ENCODE peak calls at places on chromosomes 4 and X, in ten cellular contexts. A is spleen, G is suprapubic skin, E is gastrocnemius medialis, I is transverse colon, K is H54, Q is HCT116, M is NB4, R is lower leg skin, S is right lobe of liver. B is an unnamed sample.

GRCh38 chr4:166019441-166019840 is 146.4 kb downstream of the TLL1 start:
- DNase-seq in G (no peak), A (no peak), I (no peak), Q (no peak), M (no peak), K (no peak), S (no peak), E (no peak), R (no peak), B (no peak)

GRCh38 chr4:57943672-57944071 is 833.5 kb upstream of the IGFBP7 start:
- DNase-seq in A (peak; percentile 74), Q (no peak), R (no peak), E (no peak), I (no peak), S (no peak), G (no peak), K (no peak), M (peak; percentile 22), B (no peak)

GRCh38 chr4:43132010-43132582 is 239.6 kb downstream of the GRXCR1 start:
- DNase-seq in A (peak; percentile 76), M (peak; percentile 72), Q (peak; percentile 8), K (peak; percentile 4), E (no peak), G (no peak), I (peak; percentile 31), S (peak; percentile 56), R (no peak), B (peak; percentile 81)

GRCh38 chr4:145218251-145218650 is 37.9 kb upstream of the OTUD4 start:
- DNase-seq in S (no peak), K (no peak), R (no peak), I (no peak), E (no peak), A (no peak), Q (no peak), M (no peak), G (no peak), B (no peak)

GRCh38 chr4:172786039-172786792 is 382.4 kb upstream of the GALNT7 start:
- DNase-seq in E (no peak), A (no peak), R (no peak), I (no peak), G (no peak), S (no peak), M (no peak), K (no peak), Q (no peak), B (peak; percentile 27)

GRCh38 chr4:76896731-76897521 is 1.0 kb downstream of the SOWAHB start:
- DNase-seq in E (no peak), R (no peak), A (no peak), M (no peak), S (peak; percentile 67), G (no peak), Q (no peak), K (no peak), I (peak; percentile 58), B (peak; percentile 70)

GRCh38 chr4:38160487-38161207 is 200.4 kb downstream of the PTTG2 start:
- DNase-seq in M (peak; percentile 77), Q (peak; percentile 88), K (peak; percentile 45), G (peak; percentile 77), A (no peak), S (no peak), I (peak; percentile 33), E (peak; percentile 42), R (peak; percentile 87), B (no peak)

GRCh38 chr4:79455216-79455615 is 47.2 kb upstream of the GK2 start:
- DNase-seq in M (no peak), K (no peak), A (no peak), Q (no peak), S (no peak), E (no peak), I (no peak), R (no peak), G (no peak), B (no peak)

GRCh38 chr4:76588268-76588667 is 153.2 kb downstream of the SHROOM3 start:
- DNase-seq in S (no peak), R (no peak), A (no peak), M (no peak), I (no peak), Q (no peak), E (no peak), K (no peak), G (no peak), B (no peak)

GRCh38 chr4:169009281-169010124 is 552 bp downstream of the CBR4 start:
- DNase-seq in I (peak; percentile 70), Q (peak; percentile 35), S (peak; percentile 71), K (no peak), A (peak; percentile 94), E (peak; percentile 74), M (peak; percentile 77), R (peak; percentile 62), G (peak; percentile 79), B (peak; percentile 63)

DNA sequence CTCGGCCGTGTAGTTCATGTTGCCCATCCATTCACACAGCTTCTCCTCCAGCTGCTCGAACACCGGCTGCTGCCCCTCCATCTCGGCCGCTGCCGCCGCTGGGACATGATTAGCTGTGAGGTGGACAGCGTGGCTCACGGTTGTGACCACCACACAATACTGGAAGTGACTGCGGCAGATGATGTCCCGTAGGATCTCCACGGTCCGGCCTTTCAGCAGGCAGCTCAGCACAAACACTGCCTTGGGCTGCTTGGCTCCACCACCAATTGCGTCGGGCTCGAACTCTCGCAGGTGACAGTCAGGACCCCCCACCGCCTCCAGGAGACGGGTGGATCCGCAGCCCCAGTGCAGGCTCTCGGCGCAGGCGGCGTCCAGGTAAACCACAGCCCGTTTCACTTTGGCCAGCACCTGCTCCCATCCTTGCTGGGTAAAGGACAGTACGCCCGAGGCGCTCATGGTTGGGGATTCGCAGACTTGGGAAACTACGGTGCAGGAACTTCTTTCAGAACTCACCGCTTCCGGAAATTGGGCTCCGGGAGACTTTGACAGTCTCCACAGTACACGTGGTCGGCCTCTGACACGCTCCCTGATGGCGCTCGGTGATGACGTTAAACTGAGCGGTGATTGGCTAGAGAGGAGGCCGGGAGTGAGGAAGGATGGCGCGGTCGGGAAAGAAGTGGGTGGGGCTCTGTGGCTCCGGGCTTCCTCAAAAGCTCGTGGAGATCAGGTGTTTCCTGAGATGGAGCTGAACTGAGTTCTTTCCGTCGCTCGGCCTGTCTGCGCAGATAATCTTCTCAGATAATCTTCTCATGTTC is at the start of gene SCFD2:
- DNase-seq in A (peak; percentile 97), K (peak; percentile 78), Q (peak; percentile 93), E (peak; percentile 96), I (peak; percentile 99), S (peak; percentile 99), R (peak; percentile 98), M (peak; percentile 99), G (peak; percentile 99), B (peak; percentile 98)
- TF ChIP-seq POLR2A in A (no peak), K (peak; percentile 55), Q (peak; percentile 49), E (peak; percentile 22), I (no peak), S (peak; percentile 23), R (no peak), M (peak; percentile 45), G (no peak), B (no peak)

DNA sequence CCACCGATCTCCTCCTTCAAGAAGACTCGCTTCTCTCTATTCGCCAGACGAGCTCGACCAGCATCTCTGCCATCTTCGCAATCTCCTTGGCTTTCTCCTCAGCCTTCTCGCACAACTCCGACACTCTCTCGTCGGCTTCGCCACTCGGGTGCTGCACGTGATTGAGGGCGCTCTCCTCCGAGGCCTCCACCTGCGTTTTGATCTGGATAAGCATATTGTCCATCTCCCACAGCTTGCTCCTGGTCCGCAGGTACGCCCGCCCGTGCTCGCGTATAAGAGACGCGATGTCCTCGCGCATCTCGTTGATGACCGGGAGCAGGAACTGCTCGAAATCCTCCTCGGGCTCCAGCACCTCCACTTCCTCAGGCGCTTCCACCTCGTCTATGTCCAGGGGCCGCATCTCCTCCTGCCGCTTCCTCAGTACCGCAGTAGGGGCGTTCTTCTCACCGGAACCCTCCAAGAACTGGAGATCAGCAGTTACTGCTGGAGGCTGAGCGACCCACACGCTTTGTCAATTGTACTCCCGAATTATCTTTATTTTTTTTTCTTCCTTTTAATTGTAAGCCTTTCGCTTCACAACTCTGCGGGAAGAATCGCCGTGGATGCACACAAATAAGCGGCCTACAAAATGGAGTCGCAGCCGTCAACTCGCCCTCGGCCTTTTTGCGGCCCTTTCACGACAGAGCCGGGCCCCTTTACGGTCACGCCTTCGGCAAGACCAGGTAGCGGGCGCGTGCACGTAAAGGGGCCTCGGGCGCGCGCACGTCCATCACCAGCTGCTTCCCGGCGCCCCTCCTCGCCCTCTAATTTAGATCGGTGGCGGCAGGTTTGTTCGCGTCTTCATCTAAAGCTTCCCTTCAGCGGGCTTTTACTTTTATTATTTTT is at the start of gene MRFAP1L1:
- DNase-seq in M (peak; percentile 100), G (peak; percentile 97), K (peak; percentile 59), E (peak; percentile 97), R (peak; percentile 96), S (peak; percentile 97), Q (peak; percentile 95), A (peak; percentile 98), I (peak; percentile 97), B (peak; percentile 98)
- TF ChIP-seq POLR2A in M (peak; percentile 88), G (no peak), K (peak; percentile 41), E (peak; percentile 75), R (no peak), S (no peak), Q (peak; percentile 81), A (peak; percentile 5), I (peak; percentile 44), B (no peak)

DNA sequence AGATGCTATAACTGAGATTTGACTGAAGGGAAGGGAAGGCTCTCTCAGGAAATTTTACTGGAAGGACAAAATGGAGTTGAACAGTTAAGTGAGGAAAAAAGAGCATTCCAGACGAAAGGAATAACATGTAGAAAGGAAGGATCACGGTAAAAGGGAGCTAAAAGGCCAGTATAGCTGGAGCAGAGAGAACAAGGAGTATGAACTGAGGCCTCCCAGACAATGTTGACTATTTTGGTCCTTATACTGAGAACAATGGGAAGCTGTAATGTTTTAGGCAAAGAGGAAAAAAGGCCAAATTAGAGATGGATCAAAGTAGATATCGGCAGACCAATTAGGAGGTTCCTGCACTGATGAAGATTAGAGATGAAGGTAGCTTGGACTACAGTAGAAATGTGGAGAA is 26.8 kb upstream of the SCD5 start:
- DNase-seq in K (no peak), S (no peak), M (no peak), I (no peak), Q (no peak), A (no peak), G (no peak), R (no peak), E (no peak), B (no peak)
- TF ChIP-seq POLR2A in K (no peak), S (no peak), M (no peak), I (no peak), Q (no peak), A (no peak), G (no peak), R (no peak), E (no peak), B (no peak)

DNA sequence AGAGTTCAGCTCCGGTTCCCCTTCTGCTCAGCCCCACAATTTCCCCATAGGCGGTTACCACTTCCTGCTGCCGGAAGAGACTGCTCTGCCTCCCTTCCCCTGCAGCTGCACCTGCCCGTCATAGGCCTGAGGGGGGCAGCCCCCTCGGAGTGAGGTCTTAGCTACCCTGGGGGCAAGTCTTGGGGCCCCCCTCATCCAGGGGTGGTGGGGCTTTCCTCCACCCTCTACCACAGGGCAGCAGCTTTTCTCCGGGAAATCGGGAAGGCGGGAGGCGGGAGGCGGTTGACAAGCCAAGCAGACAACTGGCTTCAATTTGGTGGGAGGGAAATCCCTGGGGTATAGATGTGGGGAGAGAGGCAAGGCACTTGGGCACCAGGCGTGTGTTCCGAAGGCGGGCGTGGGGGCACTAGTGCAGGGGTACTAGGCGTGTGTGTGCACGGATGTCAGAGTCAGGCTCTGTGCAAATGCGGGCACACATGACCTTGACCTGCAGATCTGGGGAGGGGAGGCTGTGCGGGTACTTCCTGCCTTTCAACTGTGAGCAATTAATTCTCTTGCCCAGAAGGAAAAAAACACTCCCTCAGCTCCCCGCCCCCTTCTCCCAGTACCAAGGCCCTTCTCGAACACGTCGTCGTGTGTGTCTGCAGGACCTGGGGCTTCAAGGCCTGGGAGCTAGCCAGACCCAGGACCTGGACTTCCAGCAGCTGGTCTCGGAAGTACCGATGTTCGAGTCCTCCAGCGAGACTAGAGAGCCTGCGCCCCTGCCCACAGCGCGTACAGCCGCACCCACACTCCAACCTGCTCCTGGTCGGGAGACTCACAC is 1.0 kb upstream of the ARHGAP4 start:
- DNase-seq in G (no peak), S (peak; percentile 53), M (peak; percentile 94), E (peak; percentile 27), Q (no peak), K (no peak), R (no peak), A (peak; percentile 96), I (peak; percentile 77), B (peak; percentile 57)
- TF ChIP-seq POLR2A in G (no peak), S (no peak), M (no peak), E (peak; percentile 20), Q (no peak), K (peak; percentile 10), R (no peak), A (peak; percentile 5), I (no peak), B (no peak)